ENCODE peak calls at places on chromosomes 16 and 17, in seven cellular contexts. One of them, this sample, is unnamed.

GRCh38 chr17:59373879-59374495 is 42.5 kb downstream of the YPEL2 start:
- DNase-seq in stimulated activated CD4-positive, alpha-beta T cell treated with anti-CD3 and anti-CD28 coated beads, Interleukin-2, amount 100 ng/mL, for 48 hours: no peak
- DNase-seq in left kidney: no peak
- DNase-seq in NCI-H1092 treated with DMSO at 0.1 percent for 48 hours: no peak
- DNase-seq in pulmonary artery endothelial cell: no peak
- DNase-seq in sigmoid colon: peak
- DNase-seq in HFFc6: peak
- DNase-seq in this sample: no peak

GRCh38 chr16:2231016-2231931 is 5.0 kb upstream of the DNASE1L2 start:
- DNase-seq in sigmoid colon: no peak
- DNase-seq in NCI-H1092 treated with DMSO at 0.1 percent for 48 hours: no peak
- DNase-seq in stimulated activated CD4-positive, alpha-beta T cell treated with anti-CD3 and anti-CD28 coated beads, Interleukin-2, amount 100 ng/mL, for 48 hours: no peak
- DNase-seq in HFFc6: no peak
- DNase-seq in left kidney: no peak
- DNase-seq in pulmonary artery endothelial cell: no peak
- DNase-seq in this sample: no peak

GRCh38 chr16:28193530-28194423 is 18.0 kb downstream of the XPO6 start:
- DNase-seq in sigmoid colon: no peak
- DNase-seq in pulmonary artery endothelial cell: peak
- DNase-seq in left kidney: peak
- DNase-seq in NCI-H1092 treated with DMSO at 0.1 percent for 48 hours: no peak
- DNase-seq in stimulated activated CD4-positive, alpha-beta T cell treated with anti-CD3 and anti-CD28 coated beads, Interleukin-2, amount 100 ng/mL, for 48 hours: no peak
- DNase-seq in HFFc6: peak
- DNase-seq in this sample: no peak

GRCh38 chr16:85757341-85757822 is 6.5 kb upstream of the C16orf74 start:
- DNase-seq in sigmoid colon: no peak
- DNase-seq in left kidney: no peak
- DNase-seq in pulmonary artery endothelial cell: no peak
- DNase-seq in stimulated activated CD4-positive, alpha-beta T cell treated with anti-CD3 and anti-CD28 coated beads, Interleukin-2, amount 100 ng/mL, for 48 hours: no peak
- DNase-seq in NCI-H1092 treated with DMSO at 0.1 percent for 48 hours: no peak
- DNase-seq in HFFc6: peak
- DNase-seq in this sample: no peak

GRCh38 chr16:29114476-29115012 is 129.7 kb downstream of the LAT start:
- DNase-seq in NCI-H1092 treated with DMSO at 0.1 percent for 48 hours: no peak
- DNase-seq in sigmoid colon: no peak
- DNase-seq in stimulated activated CD4-positive, alpha-beta T cell treated with anti-CD3 and anti-CD28 coated beads, Interleukin-2, amount 100 ng/mL, for 48 hours: no peak
- DNase-seq in left kidney: no peak
- DNase-seq in HFFc6: no peak
- DNase-seq in pulmonary artery endothelial cell: no peak
- DNase-seq in this sample: no peak

GRCh38 chr16:80208015-80208414 is 332.8 kb upstream of the DYNLRB2 start:
- DNase-seq in stimulated activated CD4-positive, alpha-beta T cell treated with anti-CD3 and anti-CD28 coated beads, Interleukin-2, amount 100 ng/mL, for 48 hours: no peak
- DNase-seq in pulmonary artery endothelial cell: no peak
- DNase-seq in sigmoid colon: no peak
- DNase-seq in NCI-H1092 treated with DMSO at 0.1 percent for 48 hours: no peak
- DNase-seq in left kidney: no peak
- DNase-seq in HFFc6: no peak
- DNase-seq in this sample: no peak

GRCh38 chr17:40310882-40311391 is 2.0 kb downstream of the RARA start:
- DNase-seq in pulmonary artery endothelial cell: no peak
- DNase-seq in HFFc6: no peak
- DNase-seq in stimulated activated CD4-positive, alpha-beta T cell treated with anti-CD3 and anti-CD28 coated beads, Interleukin-2, amount 100 ng/mL, for 48 hours: no peak
- DNase-seq in sigmoid colon: peak
- DNase-seq in left kidney: peak
- DNase-seq in NCI-H1092 treated with DMSO at 0.1 percent for 48 hours: no peak
- DNase-seq in this sample: peak

GRCh38 chr16:943971-944370 is 26.8 kb downstream of the LMF1 start:
- DNase-seq in pulmonary artery endothelial cell: no peak
- DNase-seq in stimulated activated CD4-positive, alpha-beta T cell treated with anti-CD3 and anti-CD28 coated beads, Interleukin-2, amount 100 ng/mL, for 48 hours: no peak
- DNase-seq in HFFc6: no peak
- DNase-seq in left kidney: no peak
- DNase-seq in sigmoid colon: no peak
- DNase-seq in NCI-H1092 treated with DMSO at 0.1 percent for 48 hours: no peak
- DNase-seq in this sample: no peak

GRCh38 chr16:66274335-66275110 is 92.0 kb upstream of the CDH5 start:
- DNase-seq in pulmonary artery endothelial cell: no peak
- DNase-seq in NCI-H1092 treated with DMSO at 0.1 percent for 48 hours: peak
- DNase-seq in left kidney: no peak
- DNase-seq in stimulated activated CD4-positive, alpha-beta T cell treated with anti-CD3 and anti-CD28 coated beads, Interleukin-2, amount 100 ng/mL, for 48 hours: no peak
- DNase-seq in HFFc6: peak
- DNase-seq in sigmoid colon: peak
- DNase-seq in this sample: no peak

GRCh38 chr17:55454906-55455474 is 33.4 kb upstream of the MMD start:
- DNase-seq in HFFc6: peak
- DNase-seq in left kidney: no peak
- DNase-seq in sigmoid colon: no peak
- DNase-seq in pulmonary artery endothelial cell: no peak
- DNase-seq in stimulated activated CD4-positive, alpha-beta T cell treated with anti-CD3 and anti-CD28 coated beads, Interleukin-2, amount 100 ng/mL, for 48 hours: no peak
- DNase-seq in NCI-H1092 treated with DMSO at 0.1 percent for 48 hours: no peak
- DNase-seq in this sample: no peak

GRCh38 chr16:3098459-3099394 is at the start of gene ZSCAN10:
- DNase-seq in NCI-H1092 treated with DMSO at 0.1 percent for 48 hours: no peak
- DNase-seq in pulmonary artery endothelial cell: no peak
- DNase-seq in sigmoid colon: no peak
- DNase-seq in stimulated activated CD4-positive, alpha-beta T cell treated with anti-CD3 and anti-CD28 coated beads, Interleukin-2, amount 100 ng/mL, for 48 hours: no peak
- DNase-seq in left kidney: peak
- DNase-seq in HFFc6: no peak
- DNase-seq in this sample: no peak

GRCh38 chr17:52024296-52024870 is 134.1 kb downstream of the CA10 start:
- DNase-seq in sigmoid colon: no peak
- DNase-seq in NCI-H1092 treated with DMSO at 0.1 percent for 48 hours: peak
- DNase-seq in HFFc6: no peak
- DNase-seq in left kidney: no peak
- DNase-seq in stimulated activated CD4-positive, alpha-beta T cell treated with anti-CD3 and anti-CD28 coated beads, Interleukin-2, amount 100 ng/mL, for 48 hours: no peak
- DNase-seq in pulmonary artery endothelial cell: no peak
- DNase-seq in this sample: peak